ENCODE peak calls at places on chromosomes 3 and 15, in four cellular contexts. U, X, R and Z are unnamed samples.

GRCh38 chr3:71585126-71585525 is 1.6 kb upstream of the FOXP1 start:
- DNase-seq in U (no peak), X (no peak), R (no peak), Z (no peak)

GRCh38 chr15:40594429-40594836 is 384 bp downstream of the KNL1 start:
- DNase-seq in R (peak; percentile 74), U (peak; percentile 26), X (no peak), Z (no peak)

GRCh38 chr15:90232941-90233700 is 620 bp downstream of the CIB1 start:
- DNase-seq in X (peak; percentile 39), R (peak; percentile 85), U (no peak), Z (peak; percentile 96)

GRCh38 chr3:116058844-116059243 is 386.4 kb downstream of the LSAMP start:
- DNase-seq in R (no peak), X (no peak), U (no peak), Z (no peak)

GRCh38 chr15:91572110-91572509 is 281.4 kb upstream of the SLCO3A1 start:
- DNase-seq in U (no peak), R (no peak), X (no peak), Z (no peak)

GRCh38 chr3:67783281-67784250 is 129.2 kb upstream of the SUCLG2 start:
- DNase-seq in R (no peak), X (no peak), U (no peak), Z (no peak)

GRCh38 chr15:85831415-85832113 is 36.8 kb upstream of the KLHL25 start:
- DNase-seq in R (peak; percentile 60), U (peak; percentile 37), X (peak; percentile 5), Z (peak; percentile 83)

GRCh38 chr3:18679226-18679625 is 254.1 kb upstream of the SATB1 start:
- DNase-seq in U (no peak), R (no peak), X (peak; percentile 9), Z (no peak)

GRCh38 chr3:47293822-47294221 is 11.1 kb downstream of the KLHL18 start:
- DNase-seq in X (no peak), R (no peak), U (no peak), Z (no peak)

GRCh38 chr3:78764634-78765033 is 1003.2 kb downstream of the ROBO1 start:
- DNase-seq in R (no peak), X (no peak), U (no peak), Z (no peak)

GRCh38 chr3:169545606-169546005 is 117.9 kb downstream of the MECOM start:
- DNase-seq in U (no peak), R (no peak), X (no peak), Z (no peak)

GRCh38 chr3:76733073-76733759 is 306.7 kb upstream of the ROBO2 start:
- DNase-seq in U (no peak), R (no peak), X (no peak), Z (no peak)

GRCh38 chr3:64667138-64667537 is 20.7 kb downstream of the ADAMTS9 start:
- DNase-seq in R (no peak), X (no peak), U (no peak), Z (no peak)

GRCh38 chr3:73056365-73057150 is 4.9 kb upstream of the EBLN2 start:
- DNase-seq in X (no peak), R (no peak), U (peak; percentile 32), Z (no peak)

GRCh38 chr3:49025005-49025792 is 3.3 kb downstream of the NDUFAF3 start:
- DNase-seq in X (no peak), R (no peak), U (no peak), Z (peak; percentile 59)

GRCh38 chr3:36701903-36702374 is 62.4 kb downstream of the DCLK3 start:
- DNase-seq in R (no peak), U (no peak), X (no peak), Z (peak; percentile 87)

GRCh38 chr3:140276698-140277097 is 341.7 kb downstream of the CLSTN2 start:
- DNase-seq in X (no peak), R (no peak), U (peak; percentile 12), Z (no peak)

GRCh38 chr3:98732239-98733054 is 30.7 kb upstream of the ST3GAL6 start:
- DNase-seq in U (peak; percentile 40), R (peak; percentile 82), X (no peak), Z (peak; percentile 88)

GRCh38 chr3:124939661-124940060 is 5.1 kb upstream of the MUC13 start:
- DNase-seq in R (no peak), X (no peak), U (no peak), Z (no peak)

GRCh38 chr3:185606191-185606590 is 20.1 kb downstream of the SENP2 start:
- DNase-seq in X (no peak), R (no peak), U (no peak), Z (no peak)

GRCh38 chr15:49987198-49987785 is 131.7 kb downstream of the ATP8B4 start:
- DNase-seq in R (no peak), U (no peak), X (no peak), Z (no peak)

GRCh38 chr3:152121292-152121654 is 147.5 kb upstream of the MBNL1 start:
- DNase-seq in U (no peak), X (no peak), R (no peak), Z (peak; percentile 43)

GRCh38 chr15:50257206-50257735 is 8.3 kb downstream of the HDC start:
- DNase-seq in U (no peak), R (no peak), X (no peak), Z (no peak)

GRCh38 chr3:13452490-13453335 is 27.4 kb upstream of the HDAC11 start:
- DNase-seq in R (no peak), U (peak; percentile 31), X (peak; percentile 19), Z (peak; percentile 92)

GRCh38 chr3:134675726-134676252 is 25.0 kb upstream of the KY start:
- DNase-seq in U (no peak), X (no peak), R (no peak), Z (no peak)

GRCh38 chr3:24682141-24682547 is 187.5 kb upstream of the THRB start:
- DNase-seq in R (no peak), U (no peak), X (no peak), Z (no peak)

GRCh38 chr15:79172032-79172481 is 81.5 kb upstream of the RASGRF1 start:
- DNase-seq in X (no peak), R (no peak), U (no peak), Z (no peak)

GRCh38 chr3:53495518-53496501 is 1.4 kb downstream of the CACNA1D start:
- DNase-seq in R (no peak), U (no peak), X (no peak), Z (no peak)

DNA sequence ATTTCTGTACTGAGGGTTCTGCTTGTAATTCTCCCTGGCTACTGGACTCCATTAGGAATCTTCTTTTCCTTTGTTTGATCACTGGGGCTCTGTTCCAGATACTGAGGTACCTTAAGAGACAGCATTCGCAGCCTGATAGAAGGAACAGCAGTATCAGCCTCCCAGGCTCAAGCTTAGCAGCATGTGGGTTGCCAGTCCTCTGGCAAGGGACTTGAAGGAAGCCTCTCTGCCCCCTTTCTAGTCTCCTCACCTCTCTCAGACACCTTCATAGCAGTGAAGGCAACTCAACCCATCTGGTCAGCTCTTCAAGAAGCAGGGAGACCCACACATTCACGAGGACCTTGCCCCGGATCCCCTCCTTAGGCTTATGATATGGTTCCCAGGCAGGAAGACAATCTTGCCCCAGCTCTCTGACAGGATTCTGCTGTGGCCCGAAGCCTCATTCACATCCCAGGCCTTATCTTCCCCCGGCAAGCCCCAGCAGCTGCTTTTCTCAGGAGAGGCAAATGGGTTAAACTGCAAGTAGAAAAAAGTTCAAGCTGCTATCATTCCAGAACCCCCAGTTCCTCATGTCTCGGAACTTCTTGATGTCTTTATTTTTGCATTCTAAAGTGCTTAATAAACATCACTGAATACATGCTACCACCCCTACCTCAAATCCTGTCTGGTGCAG is 153.1 kb downstream of the LIPC start:
- DNase-seq in X (no peak), R (no peak), U (no peak), Z (no peak)
- H3K4me3 ChIP-seq in X (no peak overlapping the region), R (no peak overlapping the region), U (no peak overlapping the region), Z (no peak overlapping the region)

GRCh38 chr15:78061963-78062427 is 15.5 kb downstream of the TBC1D2B start:
- DNase-seq in X (no peak), U (no peak), R (no peak), Z (no peak)

GRCh38 chr15:78064544-78064943 is 13.0 kb downstream of the TBC1D2B start:
- DNase-seq in X (no peak), U (no peak), R (no peak), Z (no peak)

GRCh38 chr15:78065284-78065872 is 12.1 kb downstream of the TBC1D2B start:
- DNase-seq in U (no peak), R (peak; percentile 78), X (no peak), Z (peak; percentile 85)

GRCh38 chr15:78065973-78066946 is 11.3 kb downstream of the TBC1D2B start:
- DNase-seq in R (no peak), X (no peak), U (no peak), Z (no peak)

GRCh38 chr15:78063966-78064365 is 13.5 kb downstream of the TBC1D2B start:
- DNase-seq in U (no peak), R (no peak), X (no peak), Z (no peak)
- H3K4me1 ChIP-seq in U (peaks cover 6% of the 10 kb centered on the region), R (peaks cover 72% of the 10 kb centered on the region), X (peaks cover 69% of the 10 kb centered on the region), Z (peaks cover 76% of the 10 kb centered on the region)

GRCh38 chr3:58962040-58962651 is 87.7 kb downstream of the CFAP20DC start:
- DNase-seq in R (no peak), U (no peak), X (no peak), Z (peak; percentile 8)

GRCh38 chr3:58963928-58964497 is 85.8 kb downstream of the CFAP20DC start:
- DNase-seq in R (no peak), U (no peak), X (no peak), Z (no peak)

GRCh38 chr3:58965870-58966269 is 84.0 kb downstream of the CFAP20DC start:
- DNase-seq in U (no peak), X (no peak), R (no peak), Z (no peak)

DNA sequence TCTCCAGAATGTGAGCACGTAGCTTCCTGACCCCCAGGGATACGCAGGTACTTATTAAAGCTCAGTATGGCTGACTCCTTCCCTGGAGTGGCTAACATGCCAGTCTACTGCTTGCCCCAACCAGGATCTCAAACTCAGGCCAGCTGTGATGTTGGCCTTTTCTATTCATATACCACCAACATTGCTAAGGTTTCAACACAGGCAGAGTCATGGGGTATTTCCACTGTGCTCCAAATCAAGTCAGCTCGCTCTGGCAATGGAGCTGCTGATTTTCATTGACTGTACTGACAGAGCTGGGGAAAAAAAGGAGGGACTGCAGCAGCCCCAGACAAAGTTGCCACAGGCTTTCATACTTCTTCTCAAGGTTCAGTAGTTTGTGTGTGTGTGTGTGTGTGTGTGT is 87.0 kb downstream of the CFAP20DC start:
- DNase-seq in R (no peak), X (no peak), U (no peak), Z (no peak)
- H3K9me3 ChIP-seq in R (no peaks in the 10 kb centered on the region), X (no peaks in the 10 kb centered on the region), U (no peaks in the 10 kb centered on the region), Z (no peaks in the 10 kb centered on the region)

DNA sequence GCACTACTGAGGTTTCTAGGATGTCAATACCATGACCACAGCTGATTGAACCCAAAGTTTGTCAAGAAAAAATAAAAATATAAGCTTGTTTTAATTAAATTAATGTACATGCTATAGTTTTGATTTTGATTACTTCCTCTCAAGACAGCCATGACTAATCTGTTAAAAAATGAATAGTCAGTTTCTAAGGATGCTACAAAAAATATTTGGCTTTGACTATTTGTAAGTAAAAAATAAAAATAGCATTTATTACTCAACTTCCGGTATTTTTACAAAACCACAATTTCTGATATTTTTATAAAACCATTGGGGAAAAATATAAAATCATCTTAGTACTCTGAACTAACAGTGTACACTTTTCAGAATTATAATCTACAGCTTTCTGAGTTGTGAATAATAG is 12.1 kb upstream of the TEX9 start:
- DNase-seq in X (no peak), U (no peak), R (no peak), Z (no peak)
- H3K4me3 ChIP-seq in X (no peak overlapping the region), U (no peak overlapping the region), R (no peak overlapping the region), Z (no peak overlapping the region)

GRCh38 chr15:48337626-48338025 is 6.4 kb downstream of the DUT start:
- DNase-seq in R (no peak), U (no peak), X (no peak), Z (no peak)
- H3K4me1 ChIP-seq in R (peaks cover under 1% of the 10 kb centered on the region), U (peaks cover 5% of the 10 kb centered on the region), X (peaks cover 2% of the 10 kb centered on the region), Z (peaks cover 2% of the 10 kb centered on the region)